ENCODE peak calls at places on chromosomes 1 and 21, in eight cellular contexts. One of them, this sample, is unnamed.

GRCh38 chr1:1317420-1317819 is 7.0 kb downstream of the INTS11 start:
- DNase-seq in RWPE1: no peak
- DNase-seq in C1 segment of cervical spinal cord: no peak
- DNase-seq in HT1080: no peak
- DNase-seq in GM10248: no peak
- DNase-seq in thoracic aorta: no peak
- DNase-seq in WERI-Rb-1: no peak
- DNase-seq in T47D: no peak
- DNase-seq in this sample: no peak

GRCh38 chr1:64906447-64906846 is 59.9 kb downstream of the JAK1 start:
- DNase-seq in RWPE1: no peak
- DNase-seq in C1 segment of cervical spinal cord: no peak
- DNase-seq in HT1080: peak
- DNase-seq in GM10248: no peak
- DNase-seq in thoracic aorta: no peak
- DNase-seq in WERI-Rb-1: no peak
- DNase-seq in T47D: no peak
- DNase-seq in this sample: no peak

GRCh38 chr1:50268049-50268448 is 155.2 kb downstream of the DMRTA2 start:
- DNase-seq in RWPE1: peak
- DNase-seq in C1 segment of cervical spinal cord: no peak
- DNase-seq in HT1080: peak
- DNase-seq in GM10248: no peak
- DNase-seq in thoracic aorta: no peak
- DNase-seq in WERI-Rb-1: no peak
- DNase-seq in T47D: peak
- DNase-seq in this sample: no peak

GRCh38 chr1:112998592-112999235 is 42.7 kb upstream of the SLC16A1 start:
- DNase-seq in RWPE1: no peak
- DNase-seq in C1 segment of cervical spinal cord: peak
- DNase-seq in HT1080: peak
- DNase-seq in GM10248: no peak
- DNase-seq in thoracic aorta: peak
- DNase-seq in WERI-Rb-1: no peak
- DNase-seq in T47D: peak
- DNase-seq in this sample: no peak

GRCh38 chr1:145695781-145696629 is 11.2 kb downstream of the PDZK1 start:
- DNase-seq in RWPE1: no peak
- DNase-seq in C1 segment of cervical spinal cord: no peak
- DNase-seq in HT1080: no peak
- DNase-seq in GM10248: no peak
- DNase-seq in thoracic aorta: no peak
- DNase-seq in WERI-Rb-1: peak
- DNase-seq in T47D: no peak
- DNase-seq in this sample: peak

GRCh38 chr21:45590726-45591618 is 48.7 kb upstream of the SLC19A1 start:
- DNase-seq in RWPE1: peak
- DNase-seq in C1 segment of cervical spinal cord: no peak
- DNase-seq in HT1080: no peak
- DNase-seq in GM10248: peak
- DNase-seq in thoracic aorta: no peak
- DNase-seq in WERI-Rb-1: peak
- DNase-seq in T47D: no peak
- DNase-seq in this sample: peak

GRCh38 chr1:25797939-25798338 is 2.1 kb upstream of the SELENON start:
- DNase-seq in RWPE1: no peak
- DNase-seq in C1 segment of cervical spinal cord: no peak
- DNase-seq in HT1080: no peak
- DNase-seq in GM10248: no peak
- DNase-seq in thoracic aorta: no peak
- DNase-seq in WERI-Rb-1: peak
- DNase-seq in T47D: peak
- DNase-seq in this sample: peak

GRCh38 chr1:109791495-109792040 is 27.8 kb upstream of the EPS8L3 start:
- DNase-seq in RWPE1: no peak
- DNase-seq in C1 segment of cervical spinal cord: no peak
- DNase-seq in HT1080: no peak
- DNase-seq in GM10248: no peak
- DNase-seq in thoracic aorta: no peak
- DNase-seq in WERI-Rb-1: no peak
- DNase-seq in T47D: no peak
- DNase-seq in this sample: no peak

GRCh38 chr21:33514234-33514633 is 22.7 kb upstream of the DNAJC28 start:
- DNase-seq in RWPE1: no peak
- DNase-seq in C1 segment of cervical spinal cord: no peak
- DNase-seq in HT1080: no peak
- DNase-seq in GM10248: no peak
- DNase-seq in thoracic aorta: no peak
- DNase-seq in WERI-Rb-1: no peak
- DNase-seq in T47D: no peak
- DNase-seq in this sample: no peak

GRCh38 chr1:185110145-185110544 is 46.6 kb downstream of the TRMT1L start:
- DNase-seq in RWPE1: no peak
- DNase-seq in C1 segment of cervical spinal cord: no peak
- DNase-seq in HT1080: no peak
- DNase-seq in GM10248: no peak
- DNase-seq in thoracic aorta: no peak
- DNase-seq in WERI-Rb-1: no peak
- DNase-seq in T47D: no peak
- DNase-seq in this sample: peak

GRCh38 chr1:40944326-40944725 is 35.2 kb upstream of the CTPS1 start:
- DNase-seq in RWPE1: peak
- DNase-seq in C1 segment of cervical spinal cord: no peak
- DNase-seq in HT1080: no peak
- DNase-seq in GM10248: no peak
- DNase-seq in thoracic aorta: peak
- DNase-seq in WERI-Rb-1: no peak
- DNase-seq in T47D: peak
- DNase-seq in this sample: no peak

This sample was measured in NCI-H82.